ENCODE peak calls at places on chromosomes 13 and 19, in five cellular contexts. Q, X, V, Z and E are unnamed samples.

GRCh38 chr19:991174-991931 is 7.2 kb downstream of the WDR18 start:
- DNase-seq in Q (no peak), X (peak), V (peak), Z (no peak), E (peak)

GRCh38 chr13:20193142-20193923 is 595 bp upstream of the GJB2 start:
- DNase-seq in Q (no peak), X (no peak), V (no peak), Z (no peak), E (peak)

GRCh38 chr13:23960566-23961156 is 63.4 kb upstream of the C1QTNF9B start:
- DNase-seq in Q (peak), X (no peak), V (peak), Z (no peak), E (peak)

GRCh38 chr19:54256250-54257115 is 590 bp downstream of the LILRB5 start:
- DNase-seq in Q (no peak), X (no peak), V (no peak), Z (no peak), E (no peak)

GRCh38 chr19:49391581-49392399 is 3.7 kb downstream of the KASH5 start:
- DNase-seq in Q (peak), X (peak), V (peak), Z (peak), E (peak)

GRCh38 chr19:34996978-34997640 is 3.0 kb upstream of the GRAMD1A start:
- DNase-seq in Q (peak), X (no peak), V (no peak), Z (no peak), E (no peak)

GRCh38 chr19:42634409-42635232 is 39.9 kb upstream of the CEACAM8 start:
- DNase-seq in Q (peak), X (no peak), V (peak), Z (no peak), E (peak)

GRCh38 chr13:73090116-73090811 is 31.5 kb downstream of the KLF5 start:
- DNase-seq in Q (peak), X (no peak), V (peak), Z (no peak), E (peak)

GRCh38 chr19:49155005-49155826 is at the start of gene HRC:
- DNase-seq in Q (peak), X (peak), V (no peak), Z (peak), E (no peak)

GRCh38 chr19:35806597-35806996 is 6.0 kb downstream of the PRODH2 start:
- DNase-seq in Q (no peak), X (no peak), V (no peak), Z (no peak), E (no peak)

GRCh38 chr19:789473-790052 is 7.7 kb upstream of the PTBP1 start:
- DNase-seq in Q (peak), X (peak), V (peak), Z (peak), E (no peak)

GRCh38 chr13:64928704-64929499 is 2301.2 kb downstream of the PCDH9 start:
- DNase-seq in Q (no peak), X (no peak), V (peak), Z (no peak), E (peak)

GRCh38 chr19:12318782-12319413 is 14.5 kb downstream of the ZNF563 start:
- DNase-seq in Q (no peak), X (no peak), V (no peak), Z (no peak), E (no peak)

GRCh38 chr19:10899171-10899653 is 27.9 kb downstream of the CARM1 start:
- DNase-seq in Q (no peak), X (peak), V (no peak), Z (peak), E (no peak)

GRCh38 chr13:20191902-20192469 is 752 bp downstream of the GJB2 start:
- DNase-seq in Q (no peak), X (no peak), V (no peak), Z (no peak), E (peak)

GRCh38 chr13:111034811-111035210 is 80.3 kb upstream of the ARHGEF7 start:
- DNase-seq in Q (no peak), X (no peak), V (peak), Z (no peak), E (peak)

GRCh38 chr13:87280139-87280538 is 391.0 kb upstream of the SLITRK5 start:
- DNase-seq in Q (no peak), X (no peak), V (no peak), Z (no peak), E (no peak)

GRCh38 chr19:482186-483041 is 13.9 kb upstream of the MADCAM1 start:
- DNase-seq in Q (no peak), X (no peak), V (no peak), Z (no peak), E (no peak)

GRCh38 chr19:41940443-41941409 is 12.5 kb upstream of the ERFL start:
- DNase-seq in Q (no peak), X (no peak), V (no peak), Z (no peak), E (no peak)

GRCh38 chr13:67069117-67069767 is 160.9 kb downstream of the PCDH9 start:
- DNase-seq in Q (no peak), X (no peak), V (no peak), Z (no peak), E (no peak)

GRCh38 chr19:5515737-5516136 is 52.0 kb downstream of the TINCR start:
- DNase-seq in Q (no peak), X (no peak), V (no peak), Z (no peak), E (no peak)

GRCh38 chr19:15195987-15196682 is 4.7 kb downstream of the NOTCH3 start:
- DNase-seq in Q (no peak), X (no peak), V (no peak), Z (no peak), E (no peak)

GRCh38 chr19:39390460-39390758 is 497 bp downstream of the PAF1 start:
- DNase-seq in Q (no peak), X (no peak), V (no peak), Z (no peak), E (no peak)

GRCh38 chr13:108496364-108497215 is 132.8 kb upstream of the MYO16 start:
- DNase-seq in Q (no peak), X (no peak), V (no peak), Z (no peak), E (no peak)
- TF ChIP-seq CTCF in Q (no peak), X (no peak), V (no peak), Z (no peak), E (no peak)

GRCh38 chr19:4183967-4184717 is 1.7 kb downstream of the ANKRD24 start:
- DNase-seq in Q (no peak), X (peak), V (no peak), Z (no peak), E (no peak)

GRCh38 chr19:4185413-4186086 is 3.1 kb downstream of the ANKRD24 start:
- DNase-seq in Q (no peak), X (no peak), V (no peak), Z (no peak), E (no peak)

GRCh38 chr19:4186087-4186993 is 3.9 kb downstream of the ANKRD24 start:
- DNase-seq in Q (peak), X (peak), V (peak), Z (peak), E (peak)

GRCh38 chr19:4182082-4182926 is at the start of the genes ANKRD24 and SIRT6:
- DNase-seq in Q (peak), X (peak), V (peak), Z (peak), E (peak)

GRCh38 chr19:4184718-4185352 is 2.3 kb downstream of the ANKRD24 start:
- DNase-seq in Q (no peak), X (no peak), V (no peak), Z (no peak), E (no peak)
- H3K4me3 ChIP-seq in Q (no peak), X (no peak), V (no peak), Z (no peak), E (no peak)

GRCh38 chr13:81609335-81609734 is 1268.4 kb upstream of the SPRY2 start:
- DNase-seq in Q (no peak), X (no peak), V (no peak), Z (no peak), E (no peak)

GRCh38 chr13:81606074-81606473 is 1265.1 kb upstream of the SPRY2 start:
- DNase-seq in Q (no peak), X (no peak), V (no peak), Z (no peak), E (no peak)

GRCh38 chr13:81610613-81611012 is 1269.7 kb upstream of the SPRY2 start:
- DNase-seq in Q (no peak), X (no peak), V (no peak), Z (no peak), E (no peak)
- TF ChIP-seq CTCF in Q (no peak), X (no peak), V (no peak), Z (no peak), E (no peak)

DNA sequence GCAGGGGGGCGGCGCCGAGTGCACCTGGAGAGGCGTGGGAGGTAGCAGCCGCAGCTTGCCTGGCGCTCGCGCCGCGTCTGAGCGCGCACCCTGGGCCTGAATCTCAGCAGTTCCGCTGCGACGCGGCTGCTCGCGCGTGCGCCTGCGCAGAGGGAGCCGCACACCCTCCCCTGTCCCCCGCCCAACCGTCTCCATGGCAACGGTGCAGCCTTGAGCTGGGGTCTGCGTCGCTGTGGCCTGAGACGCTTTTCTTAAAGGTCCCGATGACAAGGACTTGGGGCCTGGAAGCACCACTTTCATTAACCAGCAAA is at the start of gene PNMA8B:
- DNase-seq in Q (no peak), X (peak), V (peak), Z (peak), E (peak)
- H3K4me3 ChIP-seq in Q (no peak), X (peak), V (peak), Z (peak), E (peak)

DNA sequence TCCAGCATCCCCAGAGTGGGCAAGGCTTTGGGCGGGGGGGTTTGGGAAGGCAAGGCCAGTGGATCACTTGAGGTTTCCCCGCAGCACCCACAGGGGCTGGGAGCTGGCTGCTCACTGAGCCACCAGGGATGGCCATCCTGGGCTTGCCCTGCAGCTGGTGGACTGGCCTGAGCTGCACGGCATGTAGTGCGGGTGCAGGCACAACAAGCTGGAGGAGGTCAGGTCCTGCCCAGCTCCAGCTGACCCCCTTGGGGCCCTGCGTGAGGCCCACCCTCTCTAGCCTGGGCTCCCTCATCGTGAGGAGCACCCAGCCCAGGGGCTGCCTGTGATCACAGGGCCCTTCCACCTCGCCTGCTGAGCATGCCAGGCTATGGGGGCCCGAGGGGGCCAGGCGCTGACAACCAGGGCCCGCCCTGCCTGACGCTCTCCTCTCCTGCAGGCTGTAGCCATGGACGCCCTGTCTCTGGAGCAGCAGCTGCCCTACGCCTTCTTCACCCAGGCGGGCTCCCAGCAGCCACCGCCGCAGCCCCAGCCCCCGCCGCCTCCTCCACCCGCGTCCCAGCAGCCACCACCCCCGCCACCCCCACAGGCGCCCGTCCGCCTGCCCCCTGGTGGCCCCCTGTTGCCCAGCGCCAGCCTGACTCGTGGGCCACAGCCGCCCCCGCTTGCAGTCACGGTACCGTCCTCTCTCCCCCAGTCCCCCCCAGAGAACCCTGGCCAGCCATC is 22.9 kb downstream of the COMP start:
- DNase-seq in Q (no peak), X (no peak), V (no peak), Z (no peak), E (no peak)
- TF ChIP-seq CTCF in Q (no peak), X (no peak), V (no peak), Z (no peak), E (no peak)

DNA sequence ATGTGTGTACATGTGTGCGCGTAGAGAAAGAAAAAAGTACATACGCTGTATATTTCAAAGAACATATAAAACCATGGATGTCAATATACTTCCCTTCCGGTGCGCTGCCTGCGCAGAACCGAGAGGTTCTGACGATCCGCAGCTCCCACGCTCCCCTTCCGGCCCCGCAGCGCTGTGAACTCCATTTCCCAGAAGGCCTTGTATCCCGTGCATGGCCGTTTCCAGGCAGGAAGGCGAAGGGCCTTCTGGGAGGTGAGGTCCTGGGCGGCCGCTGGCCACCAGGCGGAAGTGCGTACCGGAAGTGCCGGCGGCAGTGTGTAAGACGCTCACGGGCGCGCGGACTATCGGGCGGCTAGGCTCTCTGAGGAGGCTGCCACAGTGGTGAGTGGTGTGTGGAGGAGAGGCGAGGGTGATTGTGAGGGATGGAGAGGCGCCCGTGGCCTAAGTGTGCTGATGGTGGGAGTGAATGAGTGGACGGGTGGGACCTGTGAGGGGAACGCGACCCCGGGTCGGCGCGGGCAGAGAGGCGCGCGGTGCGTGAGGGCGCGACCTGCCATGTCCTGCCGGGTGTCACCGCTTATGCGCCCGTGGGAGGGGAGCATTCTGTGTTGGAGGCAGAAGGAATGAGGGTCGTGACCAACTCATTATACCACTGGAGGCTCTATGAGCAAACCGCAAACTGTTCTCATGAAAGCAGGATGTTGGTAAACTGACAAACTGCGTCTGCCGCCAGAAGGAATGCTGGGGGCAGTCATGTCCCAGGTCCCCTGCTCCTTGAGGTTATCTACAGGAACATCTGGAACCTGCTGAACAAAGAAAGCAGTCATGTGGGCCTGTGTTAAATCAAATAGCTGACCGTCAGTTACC is at the start of gene ERVK3-1:
- DNase-seq in Q (peak), X (peak), V (peak), Z (peak), E (peak)
- H3K4me3 ChIP-seq in Q (peak), X (peak), V (peak), Z (peak), E (peak)

DNA sequence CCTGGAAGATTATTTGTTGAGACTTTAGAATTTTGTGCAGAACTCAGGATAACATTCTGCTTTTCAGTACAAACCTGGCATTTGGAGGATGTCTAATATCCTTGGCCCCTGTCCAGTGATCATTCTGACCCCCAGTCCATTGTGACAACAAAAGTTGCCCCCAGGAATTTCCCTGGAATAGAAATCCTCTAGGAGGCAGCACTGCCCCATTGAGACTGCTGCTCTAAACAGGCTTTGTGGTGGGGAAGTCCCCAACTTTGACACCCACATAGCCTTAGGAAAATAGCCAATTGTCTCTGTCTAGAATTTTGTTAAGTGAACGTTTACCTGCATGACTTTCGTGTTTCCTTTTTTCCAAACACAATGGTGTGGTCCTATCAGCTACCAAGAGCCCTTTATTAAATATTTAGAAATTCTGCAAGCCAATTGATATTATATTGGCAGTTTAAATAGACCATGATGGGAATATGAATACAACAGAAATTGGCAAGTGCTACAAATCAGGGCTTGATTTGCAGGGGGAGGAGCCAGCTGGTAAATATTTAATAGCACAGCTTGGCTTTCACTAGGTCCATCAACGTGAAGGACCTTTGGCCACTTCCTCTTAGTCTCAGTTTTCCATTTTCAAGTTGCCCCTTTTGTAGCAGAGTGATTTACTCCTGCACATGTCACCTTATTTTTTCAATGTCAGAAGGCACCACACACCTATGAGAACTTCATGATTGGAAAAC is 451.7 kb downstream of the EFNB2 start:
- DNase-seq in Q (peak), X (no peak), V (peak), Z (no peak), E (peak)
- TF ChIP-seq CTCF in Q (peak), X (peak), V (peak), Z (peak), E (peak)